ENCODE peak calls at places on chromosomes 11 and 22, in five cellular contexts. Y is renal cortical epithelial cell; G is CD4-positive, CD25-positive, alpha-beta regulatory T cell; T is astrocyte of the spinal cord; H is mammary epithelial cell. O is an unnamed sample.
A peak's percentile ranks its signal among the peaks of the same experiment; 100 is the strongest.

GRCh38 chr11:100824041-100824440 is 137.0 kb downstream of the ARHGAP42 start:
- DNase-seq in Y (peak; percentile 96), G (no peak), T (no peak), H (no peak), O (peak; percentile 53)

GRCh38 chr22:19811811-19812771 is 42.6 kb downstream of the GNB1L start:
- DNase-seq in Y (no peak), G (no peak), T (no peak), H (no peak), O (no peak)

GRCh38 chr22:49587987-49588386 is 239.7 kb downstream of the BRD1 start:
- DNase-seq in Y (no peak), G (no peak), T (no peak), H (no peak), O (no peak)

GRCh38 chr11:14446701-14447169 is 52.9 kb downstream of the COPB1 start:
- DNase-seq in Y (peak; percentile 94), G (no peak), T (peak; percentile 48), H (peak; percentile 37), O (peak; percentile 95)

GRCh38 chr22:21038405-21038804 is 6.0 kb upstream of the SLC7A4 start:
- DNase-seq in Y (no peak), G (no peak), T (peak; percentile 23), H (no peak), O (no peak)

GRCh38 chr11:92101845-92102244 is 122.8 kb upstream of the FAT3 start:
- DNase-seq in Y (no peak), G (no peak), T (no peak), H (no peak), O (no peak)

GRCh38 chr11:9280655-9281301 is 15.6 kb upstream of the DENND5A start:
- DNase-seq in Y (peak; percentile 75), G (no peak), T (peak; percentile 88), H (peak; percentile 60), O (peak; percentile 50)

GRCh38 chr11:115464269-115464668 is 39.9 kb downstream of the CADM1 start:
- DNase-seq in Y (peak; percentile 69), G (no peak), T (peak; percentile 46), H (no peak), O (peak; percentile 66)

GRCh38 chr11:2192435-2192834 is 20.8 kb upstream of the TH start:
- DNase-seq in Y (no peak), G (no peak), T (no peak), H (no peak), O (no peak)

GRCh38 chr11:18775492-18776292 is 15.9 kb downstream of the PTPN5 start:
- DNase-seq in Y (peak; percentile 42), G (peak; percentile 9), T (peak; percentile 10), H (peak; percentile 31), O (peak; percentile 67)

GRCh38 chr11:29336727-29337212 is 680.1 kb downstream of the KCNA4 start:
- DNase-seq in Y (no peak), G (no peak), T (peak; percentile 40), H (no peak), O (no peak)

GRCh38 chr11:2300290-2300935 is 1.3 kb downstream of the C11orf21 start:
- DNase-seq in Y (no peak), G (no peak), T (no peak), H (no peak), O (no peak)

GRCh38 chr11:68255526-68255925 is 16.2 kb downstream of the C11orf24 start:
- DNase-seq in Y (no peak), G (no peak), T (peak; percentile 9), H (no peak), O (no peak)

GRCh38 chr11:57597461-57597892 is at the start of gene SERPING1:
- DNase-seq in Y (peak; percentile 21), G (no peak), T (no peak), H (no peak), O (no peak)

GRCh38 chr22:50049299-50050195 is 8.6 kb downstream of the TTLL8 start:
- DNase-seq in Y (no peak), G (no peak), T (no peak), H (no peak), O (no peak)

GRCh38 chr11:2579315-2580060 is 120.3 kb downstream of the KCNQ1OT1 start:
- DNase-seq in Y (no peak), G (no peak), T (no peak), H (no peak), O (no peak)

GRCh38 chr22:44172370-44173108 is 8.2 kb upstream of the PARVG start:
- DNase-seq in Y (no peak), G (no peak), T (no peak), H (no peak), O (no peak)

GRCh38 chr11:10397226-10397987 is 57.7 kb upstream of the AMPD3 start:
- DNase-seq in Y (no peak), G (no peak), T (no peak), H (no peak), O (no peak)

GRCh38 chr11:66265531-66266377 is 2.7 kb upstream of the RAB1B start:
- DNase-seq in Y (no peak), G (no peak), T (no peak), H (no peak), O (no peak)

GRCh38 chr22:21594865-21595452 is 27.4 kb downstream of the UBE2L3 start:
- DNase-seq in Y (no peak), G (no peak), T (no peak), H (no peak), O (no peak)

GRCh38 chr22:29146101-29146560 is 59.6 kb upstream of the EMID1 start:
- DNase-seq in Y (no peak), G (no peak), T (no peak), H (no peak), O (no peak)

GRCh38 chr11:61726775-61727174 is 25.7 kb upstream of the MYRF start:
- DNase-seq in Y (no peak), G (no peak), T (no peak), H (no peak), O (no peak)

GRCh38 chr11:33670250-33671011 is 30.2 kb downstream of the C11orf91 start:
- DNase-seq in Y (no peak), G (no peak), T (peak; percentile 58), H (peak; percentile 69), O (peak; percentile 44)

GRCh38 chr11:103170865-103171264 is 61.6 kb downstream of the DYNC2H1 start:
- DNase-seq in Y (no peak), G (no peak), T (no peak), H (no peak), O (no peak)

GRCh38 chr11:47060807-47061206 is 115.9 kb downstream of the ARFGAP2 start:
- DNase-seq in Y (no peak), G (no peak), T (peak; percentile 23), H (no peak), O (no peak)

GRCh38 chr22:44710474-44711235 is 8.7 kb downstream of the PRR5 start:
- DNase-seq in Y (no peak), G (no peak), T (no peak), H (no peak), O (no peak)

GRCh38 chr11:16279524-16279923 is 76.8 kb downstream of the SOX6 start:
- DNase-seq in Y (no peak), G (no peak), T (no peak), H (no peak), O (no peak)

GRCh38 chr11:15519124-15519791 is 404.5 kb downstream of the INSC start:
- DNase-seq in Y (no peak), G (no peak), T (no peak), H (peak; percentile 2), O (peak; percentile 74)

GRCh38 chr11:45110562-45110961 is 35.9 kb upstream of the PRDM11 start:
- DNase-seq in Y (peak; percentile 69), G (peak; percentile 22), T (peak; percentile 70), H (peak; percentile 49), O (peak; percentile 75)

GRCh38 chr11:125935629-125936199 is 10.1 kb upstream of the VSIG10L2 start:
- DNase-seq in Y (no peak), G (no peak), T (no peak), H (no peak), O (no peak)

GRCh38 chr11:1866226-1866625 is 13.3 kb downstream of the LSP1 start:
- DNase-seq in Y (no peak), G (no peak), T (no peak), H (no peak), O (no peak)

GRCh38 chr11:82980292-82980691 is 78.8 kb downstream of the DDIAS start:
- DNase-seq in Y (peak; percentile 87), G (no peak), T (peak; percentile 68), H (peak; percentile 80), O (peak; percentile 91)

GRCh38 chr11:123357990-123358827 is 71.9 kb upstream of the GRAMD1B start:
- DNase-seq in Y (no peak), G (no peak), T (peak; percentile 16), H (peak; percentile 13), O (no peak)